ENCODE peak calls at places on chromosomes 7 and 10, in nine cellular contexts. K is neural crest cell; L is lower lobe of right lung; J is Calu3; C is MV-4-11; G is mucosa of gallbladder; B is Right ventricle myocardium inferior; A is activated naive CD8-positive, alpha-beta T cell treated with anti-CD3 and anti-CD28 coated beads, Interleukin-2, amount 50 U/mL, for 24 hours; Z is CD4-positive, CD25-positive, alpha-beta regulatory T cell. R is an unnamed sample.

GRCh38 chr10:13859979-13860619 is 273.3 kb downstream of the PRPF18 start:
- DNase-seq in K (no peak), L (no peak), J (no peak), C (no peak), G (no peak), B (no peak), A (no peak), Z (no peak), R (no peak)

GRCh38 chr7:138746073-138746472 is 44.9 kb upstream of the SVOPL start:
- DNase-seq in K (no peak), L (no peak), J (no peak), C (no peak), G (no peak), B (no peak), A (no peak), Z (peak), R (no peak)

GRCh38 chr7:40489844-40490602 is 355.2 kb downstream of the SUGCT start:
- DNase-seq in K (no peak), L (no peak), J (no peak), C (no peak), G (no peak), B (no peak), A (no peak), Z (no peak), R (no peak)

GRCh38 chr10:30759423-30759822 is 129.9 kb upstream of the LYZL2 start:
- DNase-seq in K (no peak), L (no peak), J (no peak), C (no peak), G (no peak), B (no peak), A (no peak), Z (no peak), R (no peak)

GRCh38 chr10:31999261-31999660 is 57.0 kb downstream of the KIF5B start:
- DNase-seq in K (no peak), L (no peak), J (no peak), C (no peak), G (no peak), B (no peak), A (no peak), Z (no peak), R (no peak)

GRCh38 chr10:132544744-132545658 is 7.4 kb downstream of the INPP5A start:
- DNase-seq in K (no peak), L (peak), J (no peak), C (peak), G (no peak), B (peak), A (no peak), Z (peak), R (no peak)

GRCh38 chr7:159122276-159122675 is 22.4 kb downstream of the VIPR2 start:
- DNase-seq in K (no peak), L (no peak), J (no peak), C (no peak), G (no peak), B (peak), A (no peak), Z (no peak), R (no peak)

GRCh38 chr7:22943997-22944396 is 69.9 kb downstream of the HYCC1 start:
- DNase-seq in K (no peak), L (no peak), J (no peak), C (peak), G (no peak), B (no peak), A (no peak), Z (no peak), R (no peak)

GRCh38 chr7:93239824-93240223 is 7.7 kb downstream of the VPS50 start:
- DNase-seq in K (no peak), L (no peak), J (no peak), C (no peak), G (no peak), B (no peak), A (no peak), Z (no peak), R (no peak)

GRCh38 chr7:84078415-84078814 is 116.2 kb downstream of the SEMA3A start:
- DNase-seq in K (no peak), L (no peak), J (no peak), C (no peak), G (no peak), B (no peak), A (no peak), Z (no peak), R (no peak)

GRCh38 chr7:72405871-72406270 is 6.3 kb downstream of the CALN1 start:
- DNase-seq in K (no peak), L (no peak), J (no peak), C (no peak), G (no peak), B (no peak), A (no peak), Z (no peak), R (no peak)

GRCh38 chr7:5567810-5568209 is 144.2 kb upstream of the TNRC18 start:
- DNase-seq in K (no peak), L (no peak), J (no peak), C (no peak), G (no peak), B (no peak), A (no peak), Z (peak), R (no peak)

GRCh38 chr10:818010-818409 is 113.5 kb downstream of the LARP4B start:
- DNase-seq in K (no peak), L (no peak), J (no peak), C (no peak), G (no peak), B (no peak), A (no peak), Z (no peak), R (no peak)

GRCh38 chr10:36057180-36057579 is 415.1 kb upstream of the FZD8 start:
- DNase-seq in K (no peak), L (no peak), J (no peak), C (no peak), G (no peak), B (no peak), A (no peak), Z (no peak), R (no peak)

GRCh38 chr7:159025161-159025779 is 119.4 kb downstream of the VIPR2 start:
- DNase-seq in K (no peak), L (no peak), J (no peak), C (peak), G (no peak), B (no peak), A (no peak), Z (no peak), R (no peak)

GRCh38 chr7:51141451-51141971 is 175.1 kb downstream of the COBL start:
- DNase-seq in K (no peak), L (no peak), J (peak), C (no peak), G (no peak), B (no peak), A (no peak), Z (peak), R (no peak)

GRCh38 chr10:22666287-22667092 is 47.9 kb downstream of the PIP4K2A start:
- DNase-seq in K (no peak), L (no peak), J (no peak), C (peak), G (no peak), B (no peak), A (no peak), Z (peak), R (no peak)

GRCh38 chr7:53996856-53997255 is 545.3 kb upstream of the VSTM2A start:
- DNase-seq in K (no peak), L (no peak), J (no peak), C (no peak), G (no peak), B (no peak), A (no peak), Z (no peak), R (no peak)

GRCh38 chr7:80475383-80475782 is 36.5 kb downstream of the GNAT3 start:
- DNase-seq in K (no peak), L (no peak), J (no peak), C (no peak), G (no peak), B (no peak), A (no peak), Z (no peak), R (no peak)

GRCh38 chr7:29243777-29244655 is 49.4 kb downstream of the CHN2 start:
- DNase-seq in K (no peak), L (no peak), J (peak), C (peak), G (no peak), B (no peak), A (peak), Z (peak), R (no peak)

GRCh38 chr7:141074162-141074989 is 512 bp downstream of the TMEM178B start:
- DNase-seq in K (peak), L (no peak), J (peak), C (no peak), G (no peak), B (no peak), A (peak), Z (peak), R (no peak)

GRCh38 chr10:3811331-3811870 is 26.4 kb upstream of the KLF6 start:
- DNase-seq in K (no peak), L (no peak), J (peak), C (peak), G (peak), B (no peak), A (no peak), Z (peak), R (no peak)

GRCh38 chr10:114030140-114030539 is 13.5 kb upstream of the ADRB1 start:
- DNase-seq in K (no peak), L (no peak), J (no peak), C (no peak), G (no peak), B (no peak), A (no peak), Z (no peak), R (no peak)

R was measured in SK-N-MC.